ENCODE peak calls at places on chromosomes 13 and 19, in five cellular contexts. M is fibroblast of the conjunctiva, X is AG04449, P is NCI-H1417 treated with DMSO at 0.1 percent for 48 hours, G is epithelial cell of esophagus. B is an unnamed sample.

GRCh38 chr19:7515471-7516226 is at the start of gene ZNF358:
- DNase-seq in M (no peak), X (no peak), P (peak; percentile 23), G (no peak), B (peak; percentile 46)

GRCh38 chr19:11281336-11282049 is 14.5 kb upstream of the TSPAN16 start:
- DNase-seq in M (no peak), X (no peak), P (no peak), G (peak; percentile 68), B (no peak)

GRCh38 chr19:46390866-46391265 is 22.5 kb downstream of the CCDC8 start:
- DNase-seq in M (no peak), X (no peak), P (no peak), G (no peak), B (no peak)

GRCh38 chr13:51520524-51520923 is 63.7 kb upstream of the WDFY2 start:
- DNase-seq in M (peak; percentile 27), X (no peak), P (no peak), G (peak; percentile 85), B (no peak)

GRCh38 chr13:29465741-29466293 is 129.7 kb downstream of the SLC7A1 start:
- DNase-seq in M (no peak), X (no peak), P (no peak), G (peak; percentile 42), B (no peak)

GRCh38 chr19:53580871-53581835 is 43.2 kb downstream of the ZNF331 start:
- DNase-seq in M (no peak), X (no peak), P (no peak), G (no peak), B (no peak)

GRCh38 chr19:1001538-1002166 is 1.4 kb downstream of the GRIN3B start:
- DNase-seq in M (no peak), X (no peak), P (no peak), G (peak; percentile 42), B (peak; percentile 38)

GRCh38 chr19:51688665-51689571 is 4.2 kb upstream of the SPACA6 start:
- DNase-seq in M (peak; percentile 95), X (peak; percentile 80), P (peak; percentile 44), G (peak; percentile 95), B (peak; percentile 49)

GRCh38 chr13:101655435-101655834 is 203.0 kb downstream of the ITGBL1 start:
- DNase-seq in M (no peak), X (no peak), P (no peak), G (no peak), B (no peak)

GRCh38 chr13:48625396-48626076 is 28.2 kb upstream of the CYSLTR2 start:
- DNase-seq in M (no peak), X (no peak), P (no peak), G (no peak), B (no peak)

GRCh38 chr19:5079410-5079774 is 110.5 kb downstream of the KDM4B start:
- DNase-seq in M (no peak), X (no peak), P (no peak), G (no peak), B (no peak)

GRCh38 chr13:109787135-109787954 is 962 bp upstream of the IRS2 start:
- DNase-seq in M (no peak), X (no peak), P (peak; percentile 57), G (peak; percentile 35), B (peak; percentile 59)

GRCh38 chr13:40453666-40454030 is 212.8 kb downstream of the FOXO1 start:
- DNase-seq in M (no peak), X (no peak), P (no peak), G (peak; percentile 94), B (no peak)

GRCh38 chr13:84590663-84591062 is 708.4 kb upstream of the SLITRK1 start:
- DNase-seq in M (no peak), X (no peak), P (no peak), G (no peak), B (no peak)

GRCh38 chr13:65926750-65927171 is 1303.4 kb downstream of the PCDH9 start:
- DNase-seq in M (no peak), X (no peak), P (no peak), G (peak; percentile 15), B (no peak)

GRCh38 chr19:44908836-44909201 is 3.2 kb downstream of the APOE start:
- DNase-seq in M (no peak), X (no peak), P (no peak), G (no peak), B (no peak)

GRCh38 chr19:15452111-15453047 is 2.6 kb upstream of the WIZ start:
- DNase-seq in M (peak; percentile 73), X (no peak), P (no peak), G (peak; percentile 77), B (peak; percentile 14)

GRCh38 chr19:461664-462551 is 1.1 kb upstream of the SHC2 start:
- DNase-seq in M (no peak), X (no peak), P (peak; percentile 44), G (no peak), B (peak; percentile 32)

GRCh38 chr13:49996166-49996915 is 501 bp upstream of the TRIM13 start:
- DNase-seq in M (peak; percentile 87), X (no peak), P (no peak), G (peak; percentile 95), B (peak; percentile 87)

GRCh38 chr19:1651548-1652394 is 644 bp downstream of the TCF3 start:
- DNase-seq in M (no peak), X (no peak), P (no peak), G (peak; percentile 44), B (no peak)

GRCh38 chr13:111040821-111041220 is 74.3 kb upstream of the ARHGEF7 start:
- DNase-seq in M (no peak), X (no peak), P (no peak), G (no peak), B (no peak)

GRCh38 chr13:48151766-48152165 is 56.9 kb upstream of the MED4 start:
- DNase-seq in M (no peak), X (no peak), P (no peak), G (no peak), B (no peak)

GRCh38 chr13:35014606-35015005 is 72.5 kb downstream of the NBEA start:
- DNase-seq in M (no peak), X (no peak), P (no peak), G (no peak), B (no peak)

GRCh38 chr13:23069571-23069970 is 111.2 kb upstream of the SGCG start:
- DNase-seq in M (peak; percentile 28), X (peak; percentile 36), P (no peak), G (peak; percentile 74), B (no peak)

GRCh38 chr13:110216403-110217041 is 90.4 kb downstream of the COL4A1 start:
- DNase-seq in M (no peak), X (no peak), P (no peak), G (no peak), B (no peak)

GRCh38 chr13:50033696-50034095 is 18.5 kb downstream of the KCNRG start:
- DNase-seq in M (peak; percentile 45), X (peak; percentile 34), P (no peak), G (no peak), B (no peak)

GRCh38 chr19:10344780-10345179 is 5.4 kb upstream of the ICAM3 start:
- DNase-seq in M (no peak), X (no peak), P (no peak), G (no peak), B (no peak)

B was measured in NCI-H1930.